ENCODE peak calls at places on chromosomes 7 and 10, in eight cellular contexts. J is heart left ventricle, M is ACHN, Y is M059J, S is AG04449, I is pons, B is nephron progenitor cell, V is SIG-M5. Z is an unnamed sample.

GRCh38 chr7:28955356-28955722 is 2.8 kb downstream of the TRIL start:
- DNase-seq in J (no peak), M (no peak), Y (no peak), S (no peak), I (no peak), B (no peak), V (no peak), Z (no peak)

GRCh38 chr10:122181901-122182799 is 88.9 kb upstream of the BTBD16 start:
- DNase-seq in J (no peak), M (no peak), Y (peak; percentile 21), S (no peak), I (no peak), B (no peak), V (no peak), Z (no peak)

GRCh38 chr10:103545771-103546281 is 52.3 kb downstream of the NEURL1 start:
- DNase-seq in J (no peak), M (no peak), Y (no peak), S (no peak), I (no peak), B (no peak), V (no peak), Z (no peak)

GRCh38 chr10:112383325-112383724 is 9.4 kb downstream of the ACSL5 start:
- DNase-seq in J (no peak), M (peak; percentile 74), Y (peak; percentile 93), S (no peak), I (no peak), B (no peak), V (no peak), Z (peak; percentile 78)

GRCh38 chr7:110090113-110090820 is 1000.7 kb upstream of the LRRN3 start:
- DNase-seq in J (no peak), M (peak; percentile 54), Y (peak; percentile 4), S (no peak), I (no peak), B (no peak), V (no peak), Z (peak; percentile 25)

GRCh38 chr10:78913219-78914059 is 155.3 kb upstream of the ZMIZ1 start:
- DNase-seq in J (no peak), M (no peak), Y (no peak), S (no peak), I (peak; percentile 99), B (no peak), V (no peak), Z (no peak)

GRCh38 chr7:27346531-27347260 is 104.1 kb downstream of the EVX1 start:
- DNase-seq in J (peak; percentile 27), M (peak; percentile 91), Y (peak; percentile 89), S (peak; percentile 55), I (peak; percentile 26), B (peak; percentile 8), V (no peak), Z (peak; percentile 97)

GRCh38 chr7:87218941-87219544 is 489 bp downstream of the TMEM243 start:
- DNase-seq in J (peak; percentile 64), M (peak; percentile 82), Y (peak; percentile 58), S (no peak), I (peak; percentile 65), B (peak; percentile 41), V (no peak), Z (peak; percentile 51)

GRCh38 chr7:158695726-158696452 is 8.7 kb downstream of the NCAPG2 start:
- DNase-seq in J (peak; percentile 78), M (peak; percentile 71), Y (peak; percentile 51), S (no peak), I (peak; percentile 94), B (no peak), V (peak; percentile 8), Z (peak; percentile 50)

GRCh38 chr7:16638282-16639265 is 7.0 kb downstream of the ANKMY2 start:
- DNase-seq in J (no peak), M (no peak), Y (no peak), S (no peak), I (no peak), B (no peak), V (no peak), Z (no peak)

GRCh38 chr7:104252409-104253134 is 44.8 kb upstream of the ORC5 start:
- DNase-seq in J (no peak), M (peak; percentile 29), Y (peak; percentile 6), S (no peak), I (no peak), B (no peak), V (no peak), Z (no peak)

GRCh38 chr7:47420117-47420780 is 161.7 kb downstream of the TNS3 start:
- DNase-seq in J (no peak), M (no peak), Y (no peak), S (no peak), I (no peak), B (no peak), V (no peak), Z (no peak)

GRCh38 chr7:29285861-29286260 is 91.3 kb downstream of the CHN2 start:
- DNase-seq in J (no peak), M (no peak), Y (peak; percentile 17), S (no peak), I (no peak), B (no peak), V (no peak), Z (no peak)

GRCh38 chr7:76089865-76090495 is 42.1 kb downstream of the MDH2 start:
- DNase-seq in J (no peak), M (no peak), Y (no peak), S (no peak), I (no peak), B (no peak), V (no peak), Z (no peak)

GRCh38 chr7:151794508-151795167 is 82.3 kb downstream of the PRKAG2 start:
- DNase-seq in J (no peak), M (no peak), Y (peak; percentile 69), S (no peak), I (no peak), B (peak; percentile 53), V (no peak), Z (no peak)

GRCh38 chr7:152202056-152202455 is 176.6 kb downstream of the GALNT11 start:
- DNase-seq in J (no peak), M (no peak), Y (peak; percentile 32), S (peak; percentile 4), I (no peak), B (no peak), V (no peak), Z (peak; percentile 64)

GRCh38 chr10:79155301-79156081 is 86.7 kb downstream of the ZMIZ1 start:
- DNase-seq in J (peak; percentile 73), M (peak; percentile 44), Y (peak; percentile 71), S (no peak), I (no peak), B (no peak), V (no peak), Z (peak; percentile 56)

GRCh38 chr7:31776616-31777015 is 89.6 kb downstream of the PPP1R17 start:
- DNase-seq in J (no peak), M (peak; percentile 72), Y (peak; percentile 90), S (no peak), I (no peak), B (no peak), V (no peak), Z (peak; percentile 92)

GRCh38 chr10:12500406-12501303 is 151.3 kb downstream of the CAMK1D start:
- DNase-seq in J (no peak), M (no peak), Y (peak; percentile 46), S (no peak), I (no peak), B (no peak), V (no peak), Z (no peak)

GRCh38 chr7:90222811-90223725 is 11.5 kb downstream of the STEAP2 start:
- DNase-seq in J (peak; percentile 50), M (no peak), Y (peak; percentile 14), S (no peak), I (no peak), B (no peak), V (no peak), Z (peak; percentile 12)

GRCh38 chr7:111145472-111145871 is 54.5 kb downstream of the LRRN3 start:
- DNase-seq in J (no peak), M (no peak), Y (no peak), S (no peak), I (no peak), B (no peak), V (no peak), Z (no peak)

GRCh38 chr10:59752278-59752940 is 846 bp downstream of the MRLN start:
- DNase-seq in J (no peak), M (no peak), Y (no peak), S (no peak), I (no peak), B (no peak), V (no peak), Z (no peak)

GRCh38 chr10:75926763-75927162 is 495.3 kb downstream of the LRMDA start:
- DNase-seq in J (no peak), M (no peak), Y (peak; percentile 61), S (no peak), I (peak; percentile 41), B (no peak), V (no peak), Z (no peak)

GRCh38 chr10:126204320-126204719 is 184.0 kb downstream of the ADAM12 start:
- DNase-seq in J (no peak), M (no peak), Y (peak; percentile 98), S (no peak), I (no peak), B (no peak), V (no peak), Z (no peak)

GRCh38 chr7:84354866-84355265 is 160.3 kb upstream of the SEMA3A start:
- DNase-seq in J (no peak), M (no peak), Y (no peak), S (no peak), I (no peak), B (no peak), V (no peak), Z (no peak)

GRCh38 chr10:18545626-18546025 is 105.8 kb downstream of the NSUN6 start:
- DNase-seq in J (no peak), M (no peak), Y (peak; percentile 12), S (no peak), I (no peak), B (no peak), V (no peak), Z (no peak)

GRCh38 chr10:103967433-103968142 is 648 bp downstream of the SLK start:
- DNase-seq in J (no peak), M (peak; percentile 63), Y (peak; percentile 51), S (no peak), I (peak; percentile 60), B (peak; percentile 16), V (no peak), Z (peak; percentile 35)

GRCh38 chr10:76080406-76080805 is 649.0 kb downstream of the LRMDA start:
- DNase-seq in J (no peak), M (no peak), Y (peak; percentile 94), S (no peak), I (no peak), B (no peak), V (no peak), Z (peak; percentile 78)

GRCh38 chr7:49137978-49138377 is 213.6 kb downstream of the CDC14C start:
- DNase-seq in J (no peak), M (no peak), Y (no peak), S (no peak), I (no peak), B (no peak), V (no peak), Z (no peak)

GRCh38 chr7:107327986-107328569 is 141.8 kb upstream of the GPR22 start:
- DNase-seq in J (no peak), M (peak; percentile 28), Y (peak; percentile 85), S (peak; percentile 17), I (no peak), B (no peak), V (no peak), Z (peak; percentile 85)